ENCODE peak calls at places on chromosome 11, in six cellular contexts. E, T, G, K, S and M are unnamed samples.
A peak's percentile ranks its signal among the peaks of the same experiment; 100 is the strongest.

GRCh38 chr11:109960831-109961230 is 132.4 kb upstream of the ZC3H12C start:
- DNase-seq in E (no peak), T (peak; percentile 100), G (peak; percentile 53), K (no peak), S (no peak), M (no peak)

GRCh38 chr11:107493117-107493516 is 35.5 kb upstream of the CWF19L2 start:
- DNase-seq in E (no peak), T (peak; percentile 60), G (peak; percentile 80), K (peak; percentile 82), S (no peak), M (peak; percentile 97)

GRCh38 chr11:67113231-67113721 is 5.8 kb upstream of the KDM2A start:
- DNase-seq in E (no peak), T (no peak), G (no peak), K (no peak), S (no peak), M (no peak)

GRCh38 chr11:11626128-11626527 is 4.3 kb upstream of the GALNT18 start:
- DNase-seq in E (no peak), T (no peak), G (peak; percentile 58), K (no peak), S (no peak), M (peak; percentile 37)

GRCh38 chr11:120556841-120557240 is 45.3 kb downstream of the GRIK4 start:
- DNase-seq in E (no peak), T (no peak), G (no peak), K (no peak), S (no peak), M (no peak)

GRCh38 chr11:9253086-9253485 is 12.1 kb downstream of the DENND5A start:
- DNase-seq in E (no peak), T (no peak), G (no peak), K (no peak), S (no peak), M (no peak)

GRCh38 chr11:115067471-115067870 is 389.1 kb downstream of the NXPE2 start:
- DNase-seq in E (no peak), T (no peak), G (no peak), K (no peak), S (no peak), M (no peak)

GRCh38 chr11:119832536-119832935 is 103.5 kb upstream of the NECTIN1 start:
- DNase-seq in E (no peak), T (peak; percentile 37), G (no peak), K (no peak), S (no peak), M (peak; percentile 6)